ENCODE peak calls at places on chromosomes 6 and 20, in five cellular contexts. One of them, this sample, is unnamed.

GRCh38 chr20:5949943-5950270 is 426 bp downstream of the TRMT6 start:
- DNase-seq in testis: no peak
- DNase-seq in spleen: no peak
- DNase-seq in heart left ventricle: no peak
- DNase-seq in transverse colon: no peak
- DNase-seq in this sample: no peak

GRCh38 chr20:46022411-46023147 is 6.4 kb upstream of the SLC12A5 start:
- DNase-seq in spleen: peak; percentile 93
- DNase-seq in testis: peak; percentile 70
- DNase-seq in transverse colon: peak; percentile 67
- DNase-seq in heart left ventricle: peak; percentile 64
- DNase-seq in this sample: peak; percentile 48

GRCh38 chr6:120774275-120774674 is 560.0 kb downstream of the TBC1D32 start:
- DNase-seq in testis: no peak
- DNase-seq in spleen: no peak
- DNase-seq in heart left ventricle: no peak
- DNase-seq in transverse colon: no peak
- DNase-seq in this sample: no peak

GRCh38 chr20:14622796-14623195 is 285.4 kb upstream of the FLRT3 start:
- DNase-seq in transverse colon: no peak
- DNase-seq in spleen: no peak
- DNase-seq in heart left ventricle: no peak
- DNase-seq in testis: no peak
- DNase-seq in this sample: no peak

GRCh38 chr6:53139841-53140413 is 8.7 kb downstream of the GCM1 start:
- DNase-seq in transverse colon: no peak
- DNase-seq in spleen: no peak
- DNase-seq in heart left ventricle: no peak
- DNase-seq in testis: no peak
- DNase-seq in this sample: no peak

GRCh38 chr6:149933461-149933860 is 8.4 kb upstream of the ULBP2 start:
- DNase-seq in transverse colon: no peak
- DNase-seq in spleen: no peak
- DNase-seq in heart left ventricle: no peak
- DNase-seq in testis: no peak
- DNase-seq in this sample: no peak

GRCh38 chr6:113632220-113632864 is 224.8 kb upstream of the MARCKS start:
- DNase-seq in transverse colon: peak; percentile 54
- DNase-seq in testis: no peak
- DNase-seq in spleen: no peak
- DNase-seq in heart left ventricle: peak; percentile 27
- DNase-seq in this sample: no peak

GRCh38 chr6:47197672-47198640 is 111.7 kb downstream of the TNFRSF21 start:
- DNase-seq in transverse colon: no peak
- DNase-seq in heart left ventricle: no peak
- DNase-seq in testis: no peak
- DNase-seq in spleen: no peak
- DNase-seq in this sample: no peak

GRCh38 chr6:53524455-53524815 is 20.5 kb downstream of the GCLC start:
- DNase-seq in transverse colon: no peak
- DNase-seq in testis: no peak
- DNase-seq in spleen: no peak
- DNase-seq in heart left ventricle: no peak
- DNase-seq in this sample: no peak

GRCh38 chr6:16205377-16206144 is 32.8 kb upstream of the GMPR start:
- DNase-seq in spleen: no peak
- DNase-seq in heart left ventricle: peak; percentile 39
- DNase-seq in transverse colon: no peak
- DNase-seq in testis: peak; percentile 48
- DNase-seq in this sample: no peak

GRCh38 chr6:2611092-2611491 is 139.6 kb downstream of the MYLK4 start:
- DNase-seq in transverse colon: no peak
- DNase-seq in spleen: no peak
- DNase-seq in testis: no peak
- DNase-seq in heart left ventricle: no peak
- DNase-seq in this sample: no peak

GRCh38 chr6:1335367-1336037 is 23.6 kb downstream of the FOXQ1 start:
- DNase-seq in heart left ventricle: peak; percentile 60
- DNase-seq in testis: no peak
- DNase-seq in spleen: no peak
- DNase-seq in transverse colon: peak; percentile 68
- DNase-seq in this sample: peak; percentile 63

GRCh38 chr6:143963158-143963919 is 44.7 kb downstream of the PLAGL1 start:
- DNase-seq in testis: no peak
- DNase-seq in transverse colon: no peak
- DNase-seq in spleen: no peak
- DNase-seq in heart left ventricle: no peak
- DNase-seq in this sample: no peak

GRCh38 chr20:44733341-44734069 is 12.2 kb upstream of the KCNK15 start:
- DNase-seq in testis: peak; percentile 83
- DNase-seq in heart left ventricle: peak; percentile 69
- DNase-seq in transverse colon: peak; percentile 64
- DNase-seq in spleen: no peak
- DNase-seq in this sample: peak; percentile 74

GRCh38 chr6:2110504-2110903 is 134.9 kb downstream of the GMDS start:
- DNase-seq in heart left ventricle: no peak
- DNase-seq in testis: no peak
- DNase-seq in spleen: no peak
- DNase-seq in transverse colon: no peak
- DNase-seq in this sample: no peak

GRCh38 chr6:87287251-87287650 is 35.1 kb upstream of the SMIM8 start:
- DNase-seq in transverse colon: no peak
- DNase-seq in heart left ventricle: no peak
- DNase-seq in spleen: no peak
- DNase-seq in testis: no peak
- DNase-seq in this sample: no peak

GRCh38 chr20:52247548-52247947 is 56.0 kb upstream of the ZFP64 start:
- DNase-seq in transverse colon: no peak
- DNase-seq in heart left ventricle: no peak
- DNase-seq in testis: no peak
- DNase-seq in spleen: no peak
- DNase-seq in this sample: no peak

GRCh38 chr6:155373276-155373675 is 59.0 kb upstream of the TFB1M start:
- DNase-seq in transverse colon: no peak
- DNase-seq in heart left ventricle: no peak
- DNase-seq in testis: no peak
- DNase-seq in spleen: no peak
- DNase-seq in this sample: no peak

GRCh38 chr6:122337645-122338044 is 61.8 kb upstream of the HSF2 start:
- DNase-seq in testis: no peak
- DNase-seq in transverse colon: no peak
- DNase-seq in heart left ventricle: no peak
- DNase-seq in spleen: no peak
- DNase-seq in this sample: no peak

GRCh38 chr6:107115695-107116327 is 496 bp upstream of the BEND3 start:
- DNase-seq in spleen: peak; percentile 78
- DNase-seq in testis: peak; percentile 41
- DNase-seq in heart left ventricle: no peak
- DNase-seq in transverse colon: peak; percentile 59
- DNase-seq in this sample: peak; percentile 56

GRCh38 chr6:6721606-6722005 is 133.1 kb downstream of the LY86 start:
- DNase-seq in heart left ventricle: no peak
- DNase-seq in spleen: no peak
- DNase-seq in transverse colon: no peak
- DNase-seq in testis: no peak
- DNase-seq in this sample: peak; percentile 83

GRCh38 chr20:36950432-36951197 is 893 bp downstream of the SAMHD1 start:
- DNase-seq in testis: peak; percentile 50
- DNase-seq in transverse colon: peak; percentile 39
- DNase-seq in heart left ventricle: no peak
- DNase-seq in spleen: no peak
- DNase-seq in this sample: no peak

GRCh38 chr20:25227317-25227831 is 20.5 kb upstream of the PYGB start:
- DNase-seq in heart left ventricle: peak; percentile 70
- DNase-seq in spleen: peak; percentile 65
- DNase-seq in transverse colon: no peak
- DNase-seq in testis: no peak
- DNase-seq in this sample: no peak

GRCh38 chr6:3874069-3874468 is 24.9 kb downstream of the FAM50B start:
- DNase-seq in testis: no peak
- DNase-seq in spleen: no peak
- DNase-seq in transverse colon: no peak
- DNase-seq in heart left ventricle: no peak
- DNase-seq in this sample: no peak

GRCh38 chr6:16803294-16804006 is 42.2 kb upstream of the ATXN1 start:
- DNase-seq in heart left ventricle: peak; percentile 71
- DNase-seq in testis: peak; percentile 76
- DNase-seq in transverse colon: peak; percentile 14
- DNase-seq in spleen: no peak
- DNase-seq in this sample: peak; percentile 54

GRCh38 chr6:16179970-16180431 is 51.1 kb downstream of the MYLIP start:
- DNase-seq in spleen: no peak
- DNase-seq in transverse colon: no peak
- DNase-seq in testis: peak; percentile 30
- DNase-seq in heart left ventricle: no peak
- DNase-seq in this sample: no peak

GRCh38 chr6:152124432-152125074 is 317.1 kb downstream of the ESR1 start:
- DNase-seq in testis: no peak
- DNase-seq in spleen: no peak
- DNase-seq in heart left ventricle: no peak
- DNase-seq in transverse colon: no peak
- DNase-seq in this sample: no peak

GRCh38 chr20:43508106-43508505 is 609 bp downstream of the L3MBTL1 start:
- DNase-seq in heart left ventricle: no peak
- DNase-seq in spleen: peak; percentile 79
- DNase-seq in testis: no peak
- DNase-seq in transverse colon: peak; percentile 16
- DNase-seq in this sample: no peak

GRCh38 chr6:36615018-36615761 is 21.0 kb downstream of the SRSF3 start:
- DNase-seq in heart left ventricle: peak; percentile 58
- DNase-seq in spleen: no peak
- DNase-seq in testis: peak; percentile 49
- DNase-seq in transverse colon: no peak
- DNase-seq in this sample: no peak

GRCh38 chr6:150651808-150652473 is 52.3 kb downstream of the PLEKHG1 start:
- DNase-seq in spleen: no peak
- DNase-seq in testis: no peak
- DNase-seq in transverse colon: no peak
- DNase-seq in heart left ventricle: no peak
- DNase-seq in this sample: no peak

GRCh38 chr20:31694842-31695593 is 27.6 kb downstream of the BCL2L1 start:
- DNase-seq in heart left ventricle: no peak
- DNase-seq in testis: no peak
- DNase-seq in transverse colon: no peak
- DNase-seq in spleen: no peak
- DNase-seq in this sample: no peak

DNA sequence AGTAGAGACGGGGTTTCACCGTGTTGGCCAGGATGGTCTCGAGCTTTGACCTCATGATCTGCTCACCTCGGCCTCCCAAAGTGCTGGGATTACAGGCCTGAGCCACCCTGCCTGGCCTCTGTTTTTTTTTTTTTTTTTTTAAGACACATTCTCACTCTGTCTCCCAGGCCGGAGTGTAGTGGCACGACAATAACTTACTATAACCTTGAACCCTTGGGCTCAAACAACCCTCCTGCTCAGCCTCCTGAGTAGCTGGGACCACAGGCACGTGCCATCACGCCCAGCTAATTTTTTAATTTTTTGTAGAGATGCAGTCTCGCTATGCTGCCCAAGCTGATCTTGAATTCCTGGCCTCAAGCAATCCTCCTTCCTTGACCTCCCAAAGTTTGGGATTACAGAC is 26.6 kb downstream of the CPXM1 start:
- DNase-seq in spleen: no peak
- DNase-seq in transverse colon: no peak
- DNase-seq in testis: no peak
- DNase-seq in heart left ventricle: no peak
- DNase-seq in this sample: no peak
- H3K4me1 ChIP-seq in spleen: no peaks in the 10 kb centered on the region
- H3K4me1 ChIP-seq in transverse colon: no peaks in the 10 kb centered on the region
- H3K4me1 ChIP-seq in testis: no peaks in the 10 kb centered on the region
- H3K4me1 ChIP-seq in heart left ventricle: no peaks in the 10 kb centered on the region
- H3K4me1 ChIP-seq in this sample: peaks cover 4% of the 10 kb centered on the region

DNA sequence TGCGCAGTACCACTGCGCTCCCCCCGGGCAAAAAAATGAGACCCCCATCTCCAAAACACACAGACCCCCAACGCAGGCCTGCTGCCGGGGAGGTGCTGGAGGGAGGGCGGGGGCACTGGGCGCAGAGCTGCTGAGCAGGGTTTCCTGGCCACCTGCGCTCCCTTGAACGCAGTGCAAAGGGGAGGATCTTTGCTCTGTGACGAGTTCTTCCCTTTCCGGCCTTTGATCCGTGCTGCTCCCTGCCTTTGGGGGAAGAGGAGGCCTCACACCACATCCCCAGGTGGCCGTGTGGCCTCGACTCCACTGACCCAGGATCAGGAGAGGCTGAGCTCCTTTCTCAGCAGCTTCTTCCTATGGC is 8.9 kb upstream of the COL20A1 start:
- DNase-seq in heart left ventricle: no peak
- DNase-seq in transverse colon: no peak
- DNase-seq in spleen: no peak
- DNase-seq in testis: no peak
- DNase-seq in this sample: no peak
- TF ChIP-seq POLR2A in heart left ventricle: no peak
- TF ChIP-seq POLR2A in transverse colon: no peak
- TF ChIP-seq POLR2A in spleen: no peak
- TF ChIP-seq POLR2A in testis: no peak
- TF ChIP-seq POLR2A in this sample: no peak

DNA sequence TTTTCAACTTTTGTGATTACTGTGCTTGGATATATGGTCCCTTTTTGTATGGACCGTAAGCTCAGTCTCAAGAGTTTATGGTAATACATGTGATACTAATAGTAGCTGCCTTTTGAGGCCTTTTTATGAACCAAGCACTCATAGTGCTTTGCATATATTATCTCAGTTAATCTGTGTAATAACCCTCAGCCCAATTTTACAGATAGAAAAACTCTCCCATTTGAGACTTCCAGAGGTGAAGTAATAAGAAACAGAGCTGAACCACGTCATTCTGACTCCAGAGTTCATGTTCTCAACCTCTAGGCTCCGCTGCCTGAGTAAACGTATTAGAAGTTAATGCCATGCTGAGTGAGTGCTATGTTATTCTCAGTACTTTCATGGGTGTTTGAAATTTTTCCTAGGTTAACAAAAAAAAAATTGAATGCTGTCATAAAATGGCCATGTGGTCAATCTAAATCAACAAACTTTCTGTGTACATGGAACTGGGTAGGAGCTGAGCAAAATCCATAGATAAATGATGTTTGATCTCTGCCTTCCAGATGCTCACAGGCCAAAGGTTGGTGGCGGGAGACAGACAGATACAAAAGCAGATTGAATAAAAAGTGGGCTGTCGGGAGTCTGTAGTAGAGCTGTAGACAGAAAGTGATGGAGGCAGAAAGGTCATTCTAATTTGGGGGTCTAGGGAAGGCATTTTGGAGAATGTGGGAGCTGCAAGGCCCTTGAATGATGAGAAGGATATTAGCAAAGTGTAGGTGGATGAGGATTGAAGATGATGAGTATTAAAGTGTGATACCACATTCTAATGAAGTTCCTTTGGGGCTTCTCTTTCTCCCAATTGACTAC is 22.6 kb upstream of the ELOVL2 start:
- DNase-seq in transverse colon: no peak
- DNase-seq in spleen: no peak
- DNase-seq in heart left ventricle: no peak
- DNase-seq in testis: no peak
- DNase-seq in this sample: no peak
- H3K4me1 ChIP-seq in transverse colon: no peaks in the 10 kb centered on the region
- H3K4me1 ChIP-seq in spleen: no peaks in the 10 kb centered on the region
- H3K4me1 ChIP-seq in heart left ventricle: no peaks in the 10 kb centered on the region
- H3K4me1 ChIP-seq in testis: no peaks in the 10 kb centered on the region
- H3K4me1 ChIP-seq in this sample: no peaks in the 10 kb centered on the region

GRCh38 chr6:109743739-109744138 is 52.6 kb downstream of the FIG4 start:
- DNase-seq in spleen: no peak
- DNase-seq in heart left ventricle: no peak
- DNase-seq in testis: no peak
- DNase-seq in transverse colon: no peak
- DNase-seq in this sample: no peak
- TF ChIP-seq POLR2A in spleen: no peak
- TF ChIP-seq POLR2A in heart left ventricle: no peak
- TF ChIP-seq POLR2A in testis: no peak
- TF ChIP-seq POLR2A in transverse colon: no peak
- TF ChIP-seq POLR2A in this sample: no peak

This sample was measured in thyroid gland.